ENCODE peak calls at places on chromosome 13, in ten cellular contexts. V is astrocyte of the spinal cord; H is CD8-positive, alpha-beta T cell; K is epithelial cell of esophagus; Z is right atrium auricular region; J is suprapubic skin; Q is HCT116; G is MCF 10A; M is nephron progenitor cell; A is RWPE1. I is an unnamed sample.

GRCh38 chr13:91546865-91547264 is 148.4 kb downstream of the GPC5 start:
- DNase-seq in Q (no peak), J (no peak), H (no peak), K (peak), Z (no peak), M (no peak), A (no peak), V (no peak), G (peak), I (no peak)

GRCh38 chr13:34750078-34750703 is 191.9 kb upstream of the NBEA start:
- DNase-seq in H (no peak), Z (peak), V (no peak), Q (no peak), G (no peak), M (peak), A (no peak), J (no peak), K (no peak), I (no peak)

GRCh38 chr13:101829484-101829883 is 377.0 kb downstream of the ITGBL1 start:
- DNase-seq in G (no peak), H (no peak), J (no peak), M (no peak), A (no peak), Z (no peak), K (no peak), V (no peak), Q (no peak), I (no peak)

GRCh38 chr13:113155982-113156655 is 2.3 kb upstream of the PROZ start:
- DNase-seq in G (no peak), J (no peak), V (no peak), M (no peak), K (no peak), Z (peak), Q (no peak), H (no peak), A (no peak), I (no peak)

GRCh38 chr13:56009418-56009817 is 1131.3 kb upstream of the PRR20A start:
- DNase-seq in J (no peak), A (no peak), H (no peak), Q (no peak), K (no peak), M (no peak), G (no peak), V (no peak), Z (no peak), I (no peak)

GRCh38 chr13:25727250-25727649 is 324.6 kb downstream of the SHISA2 start:
- DNase-seq in H (no peak), G (no peak), A (no peak), M (no peak), V (no peak), J (no peak), Z (no peak), K (no peak), Q (no peak), I (no peak)

GRCh38 chr13:109790951-109791605 is 4.7 kb upstream of the IRS2 start:
- DNase-seq in H (peak), Z (no peak), J (no peak), K (peak), V (peak), Q (no peak), G (peak), M (no peak), A (no peak), I (peak)

GRCh38 chr13:45102136-45102802 is 18.0 kb upstream of the GTF2F2 start:
- DNase-seq in M (no peak), J (no peak), G (no peak), A (no peak), K (no peak), H (no peak), Z (no peak), V (no peak), Q (no peak), I (no peak)

GRCh38 chr13:113897966-113898365 is 34.1 kb upstream of the GAS6 start:
- DNase-seq in H (no peak), V (no peak), K (no peak), M (no peak), Z (no peak), J (no peak), Q (no peak), G (no peak), A (no peak), I (no peak)

GRCh38 chr13:39196957-39197644 is 158.8 kb downstream of the NHLRC3 start:
- DNase-seq in J (no peak), Q (no peak), A (no peak), V (peak), K (peak), G (peak), Z (no peak), H (no peak), M (no peak), I (no peak)

GRCh38 chr13:100662470-100663211 is 12.0 kb downstream of the TMTC4 start:
- DNase-seq in Q (no peak), A (no peak), Z (no peak), H (no peak), V (no peak), K (no peak), G (no peak), J (no peak), M (no peak), I (no peak)

GRCh38 chr13:113995051-113995601 is 21.2 kb upstream of the C13orf46 start:
- DNase-seq in A (no peak), H (no peak), K (no peak), Z (no peak), J (peak), G (no peak), V (no peak), Q (no peak), M (peak), I (no peak)

GRCh38 chr13:48564046-48564445 is 31.2 kb upstream of the RCBTB2 start:
- DNase-seq in J (no peak), Z (no peak), M (no peak), K (peak), A (no peak), H (no peak), Q (no peak), G (no peak), V (no peak), I (no peak)

GRCh38 chr13:100106005-100106404 is 17.1 kb downstream of the PCCA start:
- DNase-seq in J (no peak), M (no peak), K (no peak), H (no peak), G (no peak), Q (no peak), V (peak), A (no peak), Z (no peak), I (no peak)

GRCh38 chr13:113216165-113217056 is 7.0 kb downstream of the CUL4A start:
- DNase-seq in Q (peak), M (peak), J (no peak), G (peak), K (peak), H (no peak), Z (no peak), A (peak), V (peak), I (no peak)

GRCh38 chr13:50529154-50529882 is 314.2 kb downstream of the DLEU7 start:
- DNase-seq in V (peak), H (no peak), J (peak), K (peak), Z (peak), Q (peak), M (no peak), G (peak), A (peak), I (no peak)

GRCh38 chr13:40505196-40505595 is 161.2 kb downstream of the FOXO1 start:
- DNase-seq in K (peak), Q (no peak), V (peak), M (no peak), J (no peak), H (no peak), G (no peak), A (no peak), Z (no peak), I (no peak)

GRCh38 chr13:40352385-40352778 is 314.1 kb downstream of the FOXO1 start:
- DNase-seq in M (no peak), K (peak), Z (peak), V (no peak), A (no peak), H (no peak), Q (no peak), J (peak), G (peak), I (no peak)

GRCh38 chr13:101305981-101306411 is 110.3 kb downstream of the NALCN start:
- DNase-seq in A (no peak), H (no peak), J (no peak), Z (no peak), G (no peak), M (no peak), K (no peak), Q (no peak), V (no peak), I (no peak)

GRCh38 chr13:91398413-91399188 is at the start of gene GPC5:
- DNase-seq in V (peak), M (peak), K (peak), Q (peak), A (peak), J (no peak), G (peak), H (peak), Z (peak), I (peak)

GRCh38 chr13:49220035-49220855 is at the start of gene MLNR:
- DNase-seq in J (no peak), K (peak), V (no peak), H (peak), Q (no peak), Z (peak), G (no peak), A (no peak), M (peak), I (peak)

GRCh38 chr13:27588405-27588804 is 31.9 kb downstream of the LNX2 start:
- DNase-seq in V (no peak), K (no peak), J (no peak), H (no peak), Q (no peak), A (no peak), G (no peak), Z (no peak), M (no peak), I (no peak)

GRCh38 chr13:34951528-34951927 is 9.5 kb downstream of the NBEA start:
- DNase-seq in Q (no peak), H (no peak), K (no peak), V (no peak), Z (no peak), M (no peak), A (no peak), J (no peak), G (no peak), I (no peak)

GRCh38 chr13:41812237-41812636 is 148.7 kb downstream of the VWA8 start:
- DNase-seq in Q (no peak), V (no peak), A (no peak), K (no peak), H (no peak), Z (no peak), J (no peak), G (no peak), M (no peak), I (no peak)

GRCh38 chr13:114161644-114162532 is 17.2 kb upstream of the CFAP97D2 start:
- DNase-seq in Z (no peak), A (no peak), K (peak), Q (no peak), M (no peak), V (no peak), H (peak), J (no peak), G (peak), I (no peak)

GRCh38 chr13:113616991-113617749 is 32.6 kb downstream of the TFDP1 start:
- DNase-seq in G (no peak), J (no peak), H (no peak), M (peak), Z (no peak), Q (no peak), K (peak), A (no peak), V (peak), I (no peak)

GRCh38 chr13:108968566-108968965 is 339.2 kb downstream of the MYO16 start:
- DNase-seq in Q (no peak), H (no peak), J (no peak), M (no peak), A (no peak), G (no peak), V (no peak), Z (no peak), K (peak), I (no peak)

GRCh38 chr13:108917581-108917980 is 288.2 kb downstream of the MYO16 start:
- DNase-seq in H (no peak), K (no peak), Z (no peak), V (peak), G (no peak), M (no peak), Q (no peak), A (no peak), J (no peak), I (no peak)

GRCh38 chr13:39451860-39452301 is 151.1 kb downstream of the LHFPL6 start:
- DNase-seq in Z (no peak), G (no peak), A (no peak), H (no peak), Q (no peak), K (no peak), J (no peak), V (peak), M (no peak), I (no peak)

GRCh38 chr13:93290503-93290902 is 63.9 kb downstream of the GPC6 start:
- DNase-seq in J (no peak), H (no peak), Z (no peak), K (no peak), M (no peak), A (no peak), G (peak), Q (no peak), V (peak), I (no peak)

GRCh38 chr13:53445682-53446081 is 417.1 kb downstream of the OLFM4 start:
- DNase-seq in K (no peak), Z (no peak), M (no peak), A (no peak), Q (no peak), V (no peak), H (no peak), G (no peak), J (no peak), I (no peak)

GRCh38 chr13:109784590-109785140 is 1.7 kb downstream of the IRS2 start:
- DNase-seq in J (no peak), Q (no peak), M (peak), Z (no peak), G (peak), V (peak), H (peak), A (no peak), K (peak), I (peak)

GRCh38 chr13:101706651-101707050 is 254.2 kb downstream of the ITGBL1 start:
- DNase-seq in H (no peak), K (peak), J (no peak), V (peak), Q (no peak), G (peak), Z (no peak), M (no peak), A (peak), I (no peak)

GRCh38 chr13:94454906-94455305 is 24.6 kb downstream of the DCT start:
- DNase-seq in H (no peak), Z (no peak), Q (no peak), V (no peak), A (no peak), G (peak), J (no peak), M (no peak), K (peak), I (no peak)

GRCh38 chr13:25973576-25973975 is 78.2 kb downstream of the SHISA2 start:
- DNase-seq in Z (no peak), M (no peak), J (no peak), G (no peak), K (no peak), V (no peak), Q (no peak), A (no peak), H (no peak), I (no peak)

GRCh38 chr13:35858665-35859064 is 272.5 kb downstream of the DCLK1 start:
- DNase-seq in Q (no peak), H (no peak), M (no peak), G (no peak), J (no peak), A (no peak), V (no peak), Z (no peak), K (no peak), I (no peak)

GRCh38 chr13:113969311-113969972 is 4.4 kb downstream of the C13orf46 start:
- DNase-seq in M (no peak), V (no peak), Q (no peak), A (no peak), Z (no peak), J (no peak), H (no peak), G (no peak), K (no peak), I (no peak)

DNA sequence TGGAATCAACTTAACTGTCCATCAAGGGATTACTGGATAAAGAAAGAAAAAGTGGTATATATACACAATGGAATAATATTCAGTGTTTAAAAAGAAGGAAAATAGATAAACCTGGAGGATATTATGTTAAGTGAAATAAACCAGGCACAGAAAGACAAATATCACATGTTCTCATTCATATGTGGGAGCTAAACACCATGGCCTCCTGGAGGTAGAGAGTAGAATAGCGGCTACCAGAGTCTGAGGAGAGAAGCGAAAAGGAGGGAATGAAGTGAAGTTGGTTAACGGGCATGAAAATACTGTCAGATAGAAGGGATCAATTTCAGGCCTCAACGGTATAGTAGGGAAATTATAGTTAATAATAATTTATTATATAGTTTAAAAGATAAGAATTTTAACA is 147.5 kb upstream of the OBI1 start:
- DNase-seq in J (no peak), K (peak), V (no peak), Q (no peak), A (no peak), Z (no peak), M (no peak), H (no peak), G (peak), I (no peak)
- TF ChIP-seq CTCF in J (no peak), K (peak), V (peak), Q (peak), A (peak), Z (peak), M (peak), H (peak), G (no peak), I (peak)

GRCh38 chr13:33109801-33110200 is 93.6 kb downstream of the KL start:
- DNase-seq in G (no peak), Q (no peak), H (no peak), M (no peak), A (no peak), Z (no peak), J (no peak), V (no peak), K (no peak), I (no peak)
- TF ChIP-seq CTCF in G (no peak), Q (peak), H (no peak), M (no peak), A (no peak), Z (no peak), J (no peak), V (peak), K (peak), I (peak)

DNA sequence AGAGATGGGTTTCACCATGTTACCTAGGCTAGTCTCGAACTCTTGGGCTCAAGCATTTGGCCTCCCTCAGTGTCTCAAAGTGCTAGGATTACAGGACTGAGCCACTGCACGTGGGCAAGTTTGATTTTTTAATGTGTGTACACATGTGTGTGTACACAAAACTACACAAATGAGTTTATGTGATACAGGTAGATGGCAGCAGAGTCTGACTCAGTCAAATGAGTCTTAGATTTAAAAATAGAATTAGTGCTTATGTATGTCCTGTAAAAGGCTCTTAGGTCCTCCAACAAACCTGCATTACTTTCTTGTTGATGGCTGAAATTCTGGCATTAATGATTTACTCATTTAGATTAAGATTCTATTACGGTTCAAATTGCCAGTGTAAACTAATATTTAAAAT is 293.7 kb downstream of the PCDH17 start:
- DNase-seq in K (peak), M (no peak), H (no peak), Q (no peak), V (peak), Z (no peak), J (no peak), A (no peak), G (peak), I (no peak)
- TF ChIP-seq CTCF in K (no peak), M (no peak), H (no peak), Q (no peak), V (peak), Z (peak), J (no peak), A (no peak), G (peak), I (no peak)

DNA sequence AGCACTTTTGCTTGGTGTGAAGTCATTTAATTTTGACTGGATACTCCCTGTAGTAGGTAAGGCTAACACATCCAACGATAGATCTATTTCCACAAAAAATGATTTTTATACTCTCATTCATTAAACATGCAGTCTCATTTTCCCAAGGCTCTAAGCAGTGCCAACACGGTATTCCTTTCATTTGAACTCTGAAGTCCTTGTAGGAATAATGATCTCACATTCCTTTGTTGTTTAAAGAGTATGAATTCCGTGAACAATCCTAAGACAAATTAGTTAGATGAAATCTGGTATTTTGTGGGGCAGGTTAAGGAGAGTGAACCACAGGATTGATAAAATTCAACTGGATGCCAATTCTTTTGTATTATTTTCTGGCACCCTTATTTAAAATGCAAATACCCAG is 66.6 kb downstream of the LACC1 start:
- DNase-seq in V (no peak), J (no peak), G (no peak), K (no peak), H (no peak), M (no peak), A (no peak), Z (no peak), Q (no peak), I (no peak)
- TF ChIP-seq CTCF in V (no peak), J (no peak), G (no peak), K (no peak), H (no peak), M (no peak), A (no peak), Z (no peak), Q (no peak), I (no peak)

GRCh38 chr13:80604094-80604493 is 263.2 kb upstream of the SPRY2 start:
- DNase-seq in K (no peak), J (no peak), G (no peak), Z (no peak), Q (no peak), H (no peak), A (no peak), V (no peak), M (no peak), I (no peak)
- TF ChIP-seq CTCF in K (no peak), J (no peak), G (no peak), Z (peak), Q (no peak), H (no peak), A (no peak), V (no peak), M (no peak), I (no peak)

GRCh38 chr13:23876265-23876664 is 12.9 kb downstream of the MIPEP start:
- DNase-seq in Z (no peak), G (peak), V (no peak), J (no peak), M (no peak), A (no peak), H (no peak), Q (no peak), K (peak), I (no peak)
- TF ChIP-seq CTCF in Z (peak), G (peak), V (peak), J (no peak), M (peak), A (peak), H (no peak), Q (peak), K (peak), I (peak)

I was measured in neural crest cell.